ENCODE peak calls at places on chromosomes 16 and 17, in eight cellular contexts. S is neural crest cell, K is neural progenitor cell, I is ovary, L is GM12878, Q is epithelial cell of esophagus, X is heart right ventricle, V is foreskin fibroblast. H is an unnamed sample.

GRCh38 chr17:9833922-9834321 is 8.2 kb downstream of the GLP2R start:
- DNase-seq in S (no peak), K (no peak), I (no peak), L (no peak), Q (no peak), X (no peak), V (no peak), H (no peak)

GRCh38 chr16:1877804-1878203 is 5.8 kb upstream of the MEIOB start:
- DNase-seq in S (no peak), K (no peak), I (no peak), L (no peak), Q (peak; percentile 14), X (no peak), V (no peak), H (no peak)

GRCh38 chr17:29569245-29569950 is 897 bp downstream of the TP53I13 start:
- DNase-seq in S (no peak), K (peak; percentile 15), I (peak; percentile 14), L (no peak), Q (peak; percentile 73), X (no peak), V (no peak), H (no peak)

GRCh38 chr16:85514601-85515318 is 98.4 kb upstream of the GSE1 start:
- DNase-seq in S (no peak), K (peak; percentile 73), I (peak; percentile 76), L (no peak), Q (peak; percentile 94), X (peak; percentile 60), V (peak; percentile 97), H (peak; percentile 76)

GRCh38 chr17:59826741-59827453 is 65.8 kb downstream of the TUBD1 start:
- DNase-seq in S (no peak), K (no peak), I (no peak), L (no peak), Q (no peak), X (no peak), V (no peak), H (no peak)

GRCh38 chr17:37292429-37293139 is 83.2 kb upstream of the C17orf78 start:
- DNase-seq in S (no peak), K (no peak), I (no peak), L (no peak), Q (peak; percentile 25), X (no peak), V (peak; percentile 20), H (no peak)

GRCh38 chr17:79919164-79919585 is 79.9 kb upstream of the CBX4 start:
- DNase-seq in S (no peak), K (no peak), I (no peak), L (no peak), Q (peak; percentile 38), X (peak; percentile 89), V (peak; percentile 44), H (peak; percentile 61)

GRCh38 chr17:52384695-52385094 is 226.2 kb upstream of the CA10 start:
- DNase-seq in S (no peak), K (no peak), I (no peak), L (no peak), Q (no peak), X (no peak), V (no peak), H (no peak)

GRCh38 chr16:50838165-50838564 is 96.3 kb downstream of the CYLD start:
- DNase-seq in S (no peak), K (no peak), I (no peak), L (no peak), Q (peak; percentile 74), X (no peak), V (no peak), H (no peak)

GRCh38 chr16:28925386-28926228 is 569 bp upstream of the RABEP2 start:
- DNase-seq in S (no peak), K (peak; percentile 91), I (no peak), L (no peak), Q (peak; percentile 81), X (peak; percentile 85), V (peak; percentile 75), H (peak; percentile 73)

GRCh38 chr17:60641810-60642220 is 35.8 kb upstream of the BCAS3 start:
- DNase-seq in S (peak; percentile 47), K (peak; percentile 78), I (peak; percentile 43), L (no peak), Q (peak; percentile 86), X (no peak), V (peak; percentile 54), H (peak; percentile 41)

GRCh38 chr17:66747561-66748275 is 87.2 kb upstream of the CACNG5 start:
- DNase-seq in S (no peak), K (no peak), I (no peak), L (no peak), Q (peak; percentile 62), X (no peak), V (peak; percentile 6), H (no peak)

GRCh38 chr17:40307001-40307690 is 1.8 kb upstream of the RARA start:
- DNase-seq in S (no peak), K (peak; percentile 60), I (peak; percentile 50), L (no peak), Q (peak; percentile 55), X (no peak), V (peak; percentile 67), H (peak; percentile 13)

GRCh38 chr16:71537643-71538042 is 11.4 kb downstream of the CHST4 start:
- DNase-seq in S (peak; percentile 5), K (peak; percentile 67), I (no peak), L (peak; percentile 21), Q (peak; percentile 79), X (no peak), V (peak; percentile 21), H (no peak)

GRCh38 chr16:74792225-74792624 is 17.6 kb upstream of the FA2H start:
- DNase-seq in S (no peak), K (no peak), I (no peak), L (no peak), Q (no peak), X (no peak), V (no peak), H (no peak)

GRCh38 chr17:4566785-4567184 is 6.4 kb upstream of the GGT6 start:
- DNase-seq in S (peak; percentile 76), K (peak; percentile 76), I (peak; percentile 68), L (no peak), Q (peak; percentile 68), X (no peak), V (peak; percentile 32), H (peak; percentile 52)

GRCh38 chr16:30870904-30871303 is 23.0 kb downstream of the BCL7C start:
- DNase-seq in S (no peak), K (no peak), I (no peak), L (no peak), Q (no peak), X (no peak), V (no peak), H (no peak)

GRCh38 chr16:20002936-20003335 is 70.8 kb downstream of the GPR139 start:
- DNase-seq in S (no peak), K (no peak), I (no peak), L (no peak), Q (no peak), X (no peak), V (no peak), H (no peak)

GRCh38 chr16:20001856-20002707 is 71.6 kb downstream of the GPR139 start:
- DNase-seq in S (no peak), K (no peak), I (no peak), L (no peak), Q (no peak), X (no peak), V (no peak), H (no peak)

GRCh38 chr16:20004931-20005330 is 68.8 kb downstream of the GPR139 start:
- DNase-seq in S (no peak), K (peak; percentile 27), I (no peak), L (no peak), Q (no peak), X (no peak), V (no peak), H (no peak)
- TF ChIP-seq CTCF in S (peak; percentile 25), K (peak; percentile 57), I (no peak), L (no peak), Q (no peak), X (no peak), V (no peak), H (no peak)

GRCh38 chr16:58111331-58111627 is 17.9 kb downstream of the CFAP20 start:
- DNase-seq in S (no peak), K (no peak), I (no peak), L (no peak), Q (no peak), X (no peak), V (no peak), H (no peak)
- TF ChIP-seq CTCF in S (no peak), K (no peak), I (no peak), L (no peak), Q (no peak), X (no peak), V (no peak), H (no peak)

DNA sequence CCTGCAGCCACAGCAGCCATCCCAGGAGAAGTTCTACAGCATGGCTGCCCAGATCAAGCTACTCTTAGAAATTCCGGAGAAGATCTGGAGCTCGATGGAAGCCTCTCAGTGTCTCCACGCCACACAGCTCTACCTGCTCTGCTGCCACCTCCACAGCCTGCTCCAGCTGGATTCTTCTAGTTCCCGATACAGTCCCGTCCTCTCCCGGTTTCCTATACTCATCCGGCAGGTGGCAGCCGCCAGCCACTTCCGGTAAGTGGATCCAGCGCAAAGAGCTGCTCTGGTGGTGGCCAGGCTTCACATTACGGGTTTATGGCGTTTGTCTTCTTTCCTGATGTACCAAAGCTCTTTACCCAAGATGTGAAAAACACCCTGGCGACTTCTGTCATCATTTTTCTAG is 3.6 kb downstream of the COG1 start:
- DNase-seq in S (no peak), K (peak; percentile 68), I (peak; percentile 44), L (no peak), Q (peak; percentile 55), X (peak; percentile 39), V (no peak), H (no peak)
- TF ChIP-seq CTCF in S (peak; percentile 38), K (peak; percentile 50), I (no peak), L (no peak), Q (peak; percentile 58), X (peak; percentile 6), V (peak; percentile 25), H (peak; percentile 3)

GRCh38 chr16:69440236-69440635 is 15.8 kb downstream of the CYB5B start:
- DNase-seq in S (no peak), K (no peak), I (no peak), L (no peak), Q (no peak), X (no peak), V (no peak), H (no peak)
- TF ChIP-seq CTCF in S (no peak), K (no peak), I (no peak), L (no peak), Q (no peak), X (no peak), V (no peak), H (no peak)

GRCh38 chr16:24671455-24671954 is 57.9 kb upstream of the TNRC6A start:
- DNase-seq in S (no peak), K (no peak), I (no peak), L (no peak), Q (no peak), X (no peak), V (no peak), H (peak; percentile 27)
- TF ChIP-seq CTCF in S (no peak), K (no peak), I (no peak), L (no peak), Q (no peak), X (no peak), V (no peak), H (no peak)

H was measured in uterus.